ENCODE peak calls at places on chromosomes 16 and 17, in nine cellular contexts. One of them, this sample, is unnamed.
A peak's percentile ranks its signal among the peaks of the same experiment; 100 is the strongest.

GRCh38 chr17:31533546-31534155 is 142.2 kb downstream of the RAB11FIP4 start:
- DNase-seq in HCT116: peak; percentile 38
- DNase-seq in glutamatergic neuron: peak; percentile 40
- DNase-seq in CD14-positive monocyte: no peak
- DNase-seq in mammary epithelial cell: peak; percentile 69
- DNase-seq in AG09319: peak; percentile 30
- DNase-seq in B cell: no peak
- DNase-seq in tibial artery: no peak
- DNase-seq in left ventricle myocardium inferior: no peak
- DNase-seq in this sample: no peak

GRCh38 chr17:49218941-49219913 is 8.7 kb downstream of the ABI3 start:
- DNase-seq in HCT116: no peak
- DNase-seq in mammary epithelial cell: no peak
- DNase-seq in CD14-positive monocyte: peak; percentile 87
- DNase-seq in tibial artery: no peak
- DNase-seq in AG09319: no peak
- DNase-seq in left ventricle myocardium inferior: peak; percentile 27
- DNase-seq in glutamatergic neuron: no peak
- DNase-seq in B cell: peak; percentile 83
- DNase-seq in this sample: peak; percentile 73

GRCh38 chr16:89860747-89861304 is 12.6 kb upstream of the TCF25 start:
- DNase-seq in tibial artery: peak; percentile 31
- DNase-seq in CD14-positive monocyte: peak; percentile 63
- DNase-seq in HCT116: peak; percentile 51
- DNase-seq in mammary epithelial cell: peak; percentile 32
- DNase-seq in AG09319: no peak
- DNase-seq in glutamatergic neuron: peak; percentile 75
- DNase-seq in left ventricle myocardium inferior: peak; percentile 50
- DNase-seq in B cell: peak; percentile 61
- DNase-seq in this sample: peak; percentile 93

GRCh38 chr17:17890773-17891759 is 54.3 kb upstream of the SREBF1 start:
- DNase-seq in glutamatergic neuron: peak; percentile 62
- DNase-seq in CD14-positive monocyte: no peak
- DNase-seq in HCT116: peak; percentile 53
- DNase-seq in B cell: no peak
- DNase-seq in AG09319: no peak
- DNase-seq in mammary epithelial cell: peak; percentile 57
- DNase-seq in tibial artery: no peak
- DNase-seq in left ventricle myocardium inferior: peak; percentile 36
- DNase-seq in this sample: peak; percentile 82

GRCh38 chr17:43217614-43218087 is 6.0 kb downstream of the TMEM106A start:
- DNase-seq in glutamatergic neuron: no peak
- DNase-seq in tibial artery: no peak
- DNase-seq in CD14-positive monocyte: no peak
- DNase-seq in B cell: no peak
- DNase-seq in HCT116: no peak
- DNase-seq in left ventricle myocardium inferior: no peak
- DNase-seq in AG09319: no peak
- DNase-seq in mammary epithelial cell: no peak
- DNase-seq in this sample: no peak

GRCh38 chr16:81493755-81494433 is 49.3 kb downstream of the CMIP start:
- DNase-seq in mammary epithelial cell: peak; percentile 97
- DNase-seq in B cell: no peak
- DNase-seq in left ventricle myocardium inferior: no peak
- DNase-seq in CD14-positive monocyte: peak; percentile 88
- DNase-seq in AG09319: no peak
- DNase-seq in tibial artery: no peak
- DNase-seq in HCT116: peak; percentile 83
- DNase-seq in glutamatergic neuron: no peak
- DNase-seq in this sample: no peak

GRCh38 chr16:65111306-65111705 is 10.6 kb downstream of the CDH11 start:
- DNase-seq in CD14-positive monocyte: no peak
- DNase-seq in HCT116: no peak
- DNase-seq in tibial artery: no peak
- DNase-seq in glutamatergic neuron: no peak
- DNase-seq in left ventricle myocardium inferior: no peak
- DNase-seq in mammary epithelial cell: no peak
- DNase-seq in AG09319: no peak
- DNase-seq in B cell: no peak
- DNase-seq in this sample: no peak

GRCh38 chr17:40433551-40434384 is 9.5 kb upstream of the IGFBP4 start:
- DNase-seq in left ventricle myocardium inferior: no peak
- DNase-seq in B cell: no peak
- DNase-seq in CD14-positive monocyte: no peak
- DNase-seq in mammary epithelial cell: no peak
- DNase-seq in tibial artery: no peak
- DNase-seq in AG09319: no peak
- DNase-seq in HCT116: no peak
- DNase-seq in glutamatergic neuron: no peak
- DNase-seq in this sample: no peak

GRCh38 chr17:82202981-82203380 is 9.7 kb downstream of the CCDC57 start:
- DNase-seq in mammary epithelial cell: no peak
- DNase-seq in CD14-positive monocyte: no peak
- DNase-seq in HCT116: no peak
- DNase-seq in tibial artery: no peak
- DNase-seq in left ventricle myocardium inferior: no peak
- DNase-seq in AG09319: no peak
- DNase-seq in B cell: no peak
- DNase-seq in glutamatergic neuron: no peak
- DNase-seq in this sample: no peak

GRCh38 chr17:77618731-77619130 is 339.8 kb upstream of the TNRC6C start:
- DNase-seq in CD14-positive monocyte: no peak
- DNase-seq in glutamatergic neuron: no peak
- DNase-seq in mammary epithelial cell: no peak
- DNase-seq in B cell: no peak
- DNase-seq in HCT116: no peak
- DNase-seq in AG09319: no peak
- DNase-seq in tibial artery: no peak
- DNase-seq in left ventricle myocardium inferior: no peak
- DNase-seq in this sample: no peak

GRCh38 chr17:55655777-55656176 is 66.9 kb downstream of the TMEM100 start:
- DNase-seq in glutamatergic neuron: no peak
- DNase-seq in B cell: no peak
- DNase-seq in AG09319: no peak
- DNase-seq in left ventricle myocardium inferior: no peak
- DNase-seq in tibial artery: no peak
- DNase-seq in HCT116: no peak
- DNase-seq in CD14-positive monocyte: no peak
- DNase-seq in mammary epithelial cell: no peak
- DNase-seq in this sample: no peak

GRCh38 chr16:27407158-27407557 is 5.2 kb downstream of the IL21R start:
- DNase-seq in tibial artery: no peak
- DNase-seq in B cell: no peak
- DNase-seq in mammary epithelial cell: no peak
- DNase-seq in HCT116: no peak
- DNase-seq in CD14-positive monocyte: no peak
- DNase-seq in left ventricle myocardium inferior: no peak
- DNase-seq in AG09319: no peak
- DNase-seq in glutamatergic neuron: no peak
- DNase-seq in this sample: no peak

GRCh38 chr17:6186998-6187397 is 116.8 kb downstream of the WSCD1 start:
- DNase-seq in tibial artery: no peak
- DNase-seq in left ventricle myocardium inferior: no peak
- DNase-seq in glutamatergic neuron: no peak
- DNase-seq in B cell: no peak
- DNase-seq in AG09319: no peak
- DNase-seq in CD14-positive monocyte: no peak
- DNase-seq in mammary epithelial cell: peak; percentile 12
- DNase-seq in HCT116: no peak
- DNase-seq in this sample: no peak

GRCh38 chr17:44084131-44084538 is 13.6 kb downstream of the G6PC3 start:
- DNase-seq in CD14-positive monocyte: no peak
- DNase-seq in mammary epithelial cell: no peak
- DNase-seq in AG09319: no peak
- DNase-seq in B cell: no peak
- DNase-seq in HCT116: no peak
- DNase-seq in glutamatergic neuron: peak; percentile 69
- DNase-seq in tibial artery: no peak
- DNase-seq in left ventricle myocardium inferior: no peak
- DNase-seq in this sample: peak; percentile 42

GRCh38 chr17:82298538-82299421 is 18.6 kb downstream of the CD7 start:
- DNase-seq in HCT116: no peak
- DNase-seq in CD14-positive monocyte: no peak
- DNase-seq in mammary epithelial cell: no peak
- DNase-seq in glutamatergic neuron: no peak
- DNase-seq in tibial artery: no peak
- DNase-seq in left ventricle myocardium inferior: no peak
- DNase-seq in B cell: peak; percentile 48
- DNase-seq in AG09319: no peak
- DNase-seq in this sample: no peak

GRCh38 chr16:9160551-9160911 is 69.1 kb downstream of the HAPSTR1 start:
- DNase-seq in CD14-positive monocyte: no peak
- DNase-seq in glutamatergic neuron: no peak
- DNase-seq in tibial artery: no peak
- DNase-seq in B cell: no peak
- DNase-seq in AG09319: no peak
- DNase-seq in left ventricle myocardium inferior: no peak
- DNase-seq in mammary epithelial cell: no peak
- DNase-seq in HCT116: no peak
- DNase-seq in this sample: no peak

GRCh38 chr16:9165601-9166220 is 74.3 kb downstream of the HAPSTR1 start:
- DNase-seq in glutamatergic neuron: peak; percentile 42
- DNase-seq in AG09319: no peak
- DNase-seq in mammary epithelial cell: no peak
- DNase-seq in tibial artery: no peak
- DNase-seq in left ventricle myocardium inferior: no peak
- DNase-seq in CD14-positive monocyte: no peak
- DNase-seq in B cell: no peak
- DNase-seq in HCT116: no peak
- DNase-seq in this sample: no peak

GRCh38 chr16:9154576-9155410 is 63.3 kb downstream of the HAPSTR1 start:
- DNase-seq in AG09319: no peak
- DNase-seq in mammary epithelial cell: no peak
- DNase-seq in glutamatergic neuron: no peak
- DNase-seq in CD14-positive monocyte: no peak
- DNase-seq in HCT116: no peak
- DNase-seq in B cell: no peak
- DNase-seq in left ventricle myocardium inferior: no peak
- DNase-seq in tibial artery: no peak
- DNase-seq in this sample: no peak

GRCh38 chr16:9155876-9156275 is 64.4 kb downstream of the HAPSTR1 start:
- DNase-seq in tibial artery: no peak
- DNase-seq in left ventricle myocardium inferior: no peak
- DNase-seq in B cell: no peak
- DNase-seq in mammary epithelial cell: no peak
- DNase-seq in CD14-positive monocyte: no peak
- DNase-seq in glutamatergic neuron: no peak
- DNase-seq in AG09319: no peak
- DNase-seq in HCT116: no peak
- DNase-seq in this sample: no peak

DNA sequence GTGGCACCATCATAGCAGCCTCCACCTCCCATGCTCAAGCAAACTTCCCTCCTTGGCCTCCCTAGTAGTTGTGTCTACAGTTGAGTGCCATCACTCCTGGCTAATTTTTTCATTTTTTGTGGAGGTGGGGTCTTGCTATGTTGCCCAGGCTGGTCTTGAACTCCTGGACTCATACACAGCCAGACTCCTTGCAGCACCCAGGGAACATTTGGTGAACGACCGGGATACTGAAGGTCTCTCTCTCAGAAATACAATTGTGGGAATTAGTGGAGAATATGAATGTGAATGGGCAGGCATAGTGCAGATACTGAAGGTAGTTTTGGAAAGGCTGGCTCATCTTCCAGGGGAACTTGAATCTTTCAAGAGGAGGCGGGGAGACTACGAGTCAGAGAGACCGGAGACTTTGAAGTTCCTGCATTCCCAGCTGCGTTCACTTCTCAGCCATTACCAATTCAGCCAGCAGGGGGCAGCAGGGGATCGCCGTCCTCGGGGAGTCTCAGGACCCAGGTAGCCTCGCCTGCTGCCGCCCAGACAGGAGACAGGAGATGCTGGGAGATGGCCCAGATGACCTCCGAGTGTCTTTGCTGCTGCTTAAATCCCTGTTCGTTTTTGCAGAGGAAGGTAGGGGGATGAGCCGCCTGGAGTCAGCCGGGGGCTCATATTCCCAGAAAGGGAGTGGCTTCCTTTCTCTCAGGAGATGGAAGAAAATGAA is 68.6 kb downstream of the HAPSTR1 start:
- DNase-seq in AG09319: no peak
- DNase-seq in tibial artery: peak; percentile 32
- DNase-seq in B cell: no peak
- DNase-seq in HCT116: peak; percentile 75
- DNase-seq in mammary epithelial cell: peak; percentile 68
- DNase-seq in glutamatergic neuron: peak; percentile 79
- DNase-seq in left ventricle myocardium inferior: peak; percentile 33
- DNase-seq in CD14-positive monocyte: no peak
- DNase-seq in this sample: peak; percentile 61
- TF ChIP-seq CTCF in AG09319: peak; percentile 89
- TF ChIP-seq CTCF in tibial artery: peak; percentile 57
- TF ChIP-seq CTCF in B cell: no peak
- TF ChIP-seq CTCF in HCT116: peak; percentile 88
- TF ChIP-seq CTCF in mammary epithelial cell: peak; percentile 84
- TF ChIP-seq CTCF in glutamatergic neuron: peak; percentile 58
- TF ChIP-seq CTCF in left ventricle myocardium inferior: peak; percentile 73
- TF ChIP-seq CTCF in CD14-positive monocyte: peak; percentile 48
- TF ChIP-seq CTCF in this sample: peak; percentile 62

DNA sequence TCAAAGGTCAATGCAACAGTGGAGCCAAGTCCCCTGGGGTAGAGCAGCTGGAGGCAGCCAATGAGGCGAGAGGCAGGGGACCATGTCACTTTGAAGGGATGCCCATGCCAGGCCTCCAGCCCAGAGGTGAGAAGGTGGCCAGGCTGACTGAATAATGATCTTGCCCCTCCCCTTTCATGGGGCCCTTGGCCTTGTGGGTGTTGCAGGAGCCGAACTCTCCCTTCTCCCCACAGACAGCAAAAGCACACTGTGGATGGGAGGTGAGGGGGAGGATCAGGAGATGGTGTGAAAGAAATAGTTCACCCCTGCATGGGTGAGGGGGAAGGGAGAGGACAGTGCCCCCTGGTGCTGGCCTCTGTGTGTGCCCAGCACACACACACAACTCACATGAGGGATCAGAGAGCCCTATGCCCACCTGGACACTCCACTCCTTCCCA is 15.8 kb upstream of the TBX21 start:
- DNase-seq in tibial artery: no peak
- DNase-seq in AG09319: no peak
- DNase-seq in glutamatergic neuron: no peak
- DNase-seq in CD14-positive monocyte: no peak
- DNase-seq in HCT116: no peak
- DNase-seq in left ventricle myocardium inferior: no peak
- DNase-seq in B cell: no peak
- DNase-seq in mammary epithelial cell: no peak
- DNase-seq in this sample: no peak
- TF ChIP-seq CTCF in tibial artery: no peak
- TF ChIP-seq CTCF in AG09319: peak; percentile 30
- TF ChIP-seq CTCF in glutamatergic neuron: peak; percentile 47
- TF ChIP-seq CTCF in CD14-positive monocyte: peak; percentile 46
- TF ChIP-seq CTCF in HCT116: peak; percentile 78
- TF ChIP-seq CTCF in left ventricle myocardium inferior: peak; percentile 49
- TF ChIP-seq CTCF in B cell: no peak
- TF ChIP-seq CTCF in mammary epithelial cell: no peak
- TF ChIP-seq CTCF in this sample: peak; percentile 54

GRCh38 chr17:74646231-74646630 is 22.7 kb upstream of the CD300E start:
- DNase-seq in B cell: no peak
- DNase-seq in mammary epithelial cell: peak; percentile 19
- DNase-seq in glutamatergic neuron: no peak
- DNase-seq in AG09319: no peak
- DNase-seq in left ventricle myocardium inferior: no peak
- DNase-seq in tibial artery: no peak
- DNase-seq in CD14-positive monocyte: no peak
- DNase-seq in HCT116: peak; percentile 54
- DNase-seq in this sample: peak; percentile 66
- TF ChIP-seq CTCF in B cell: peak; percentile 56
- TF ChIP-seq CTCF in mammary epithelial cell: peak; percentile 39
- TF ChIP-seq CTCF in glutamatergic neuron: peak; percentile 17
- TF ChIP-seq CTCF in AG09319: no peak
- TF ChIP-seq CTCF in left ventricle myocardium inferior: no peak
- TF ChIP-seq CTCF in tibial artery: no peak
- TF ChIP-seq CTCF in CD14-positive monocyte: peak; percentile 73
- TF ChIP-seq CTCF in HCT116: peak; percentile 75
- TF ChIP-seq CTCF in this sample: peak; percentile 79

GRCh38 chr17:78791840-78792709 is 10.0 kb upstream of the CYTH1 start:
- DNase-seq in mammary epithelial cell: no peak
- DNase-seq in CD14-positive monocyte: no peak
- DNase-seq in left ventricle myocardium inferior: no peak
- DNase-seq in AG09319: no peak
- DNase-seq in glutamatergic neuron: no peak
- DNase-seq in tibial artery: no peak
- DNase-seq in HCT116: no peak
- DNase-seq in B cell: no peak
- DNase-seq in this sample: no peak
- TF ChIP-seq CTCF in mammary epithelial cell: no peak
- TF ChIP-seq CTCF in CD14-positive monocyte: no peak
- TF ChIP-seq CTCF in left ventricle myocardium inferior: no peak
- TF ChIP-seq CTCF in AG09319: no peak
- TF ChIP-seq CTCF in glutamatergic neuron: no peak
- TF ChIP-seq CTCF in tibial artery: no peak
- TF ChIP-seq CTCF in HCT116: peak; percentile 7
- TF ChIP-seq CTCF in B cell: no peak
- TF ChIP-seq CTCF in this sample: no peak